ENCODE peak calls at places on chromosomes 4 and X, in nine cellular contexts. P is ovary; S is HCT116; Y is SK-N-SH; X is prostate gland; Q is RWPE2; A is CD4-positive, alpha-beta T cell; N is spleen; B is left ventricle myocardium inferior. K is an unnamed sample.

GRCh38 chrX:40272786-40273185 is 175.0 kb upstream of the BCOR start:
- DNase-seq in A (no peak), Y (no peak), S (no peak), X (no peak), P (no peak), N (peak), B (no peak), Q (no peak), K (no peak)

GRCh38 chrX:102765794-102766193 is 45.3 kb downstream of the GPRASP3 start:
- DNase-seq in Q (no peak), B (no peak), X (no peak), N (no peak), S (no peak), A (no peak), Y (no peak), P (no peak), K (no peak)

GRCh38 chrX:31546130-31546529 is 474.3 kb upstream of the FTHL17 start:
- DNase-seq in A (no peak), Y (no peak), X (no peak), Q (peak), S (no peak), B (no peak), P (no peak), N (no peak), K (no peak)

GRCh38 chrX:15202458-15203177 is 67.3 kb downstream of the ASB9 start:
- DNase-seq in A (no peak), B (no peak), S (no peak), N (no peak), X (no peak), P (no peak), Y (no peak), Q (no peak), K (no peak)

GRCh38 chr4:118746251-118746919 is 61.2 kb downstream of the METTL14 start:
- DNase-seq in P (peak), Q (no peak), S (no peak), A (no peak), B (peak), Y (no peak), X (peak), N (no peak), K (no peak)

GRCh38 chrX:26470946-26471345 is 255.0 kb downstream of the MAGEB5 start:
- DNase-seq in A (no peak), B (no peak), Y (no peak), X (no peak), Q (no peak), P (no peak), N (no peak), S (no peak), K (no peak)

GRCh38 chr4:108166038-108166437 is 2.7 kb downstream of the LEF1 start:
- DNase-seq in S (no peak), N (no peak), Y (no peak), B (no peak), P (no peak), A (peak), Q (no peak), X (no peak), K (no peak)

GRCh38 chr4:19944251-19944650 is 307.5 kb upstream of the SLIT2 start:
- DNase-seq in Q (no peak), N (no peak), P (no peak), B (no peak), A (no peak), S (no peak), Y (no peak), X (no peak), K (no peak)

GRCh38 chrX:119391279-119391678 is 7.9 kb upstream of the SLC25A43 start:
- DNase-seq in P (no peak), S (peak), X (no peak), B (no peak), Q (no peak), A (no peak), Y (peak), N (no peak), K (no peak)

GRCh38 chrX:123626962-123627361 is 105.9 kb downstream of the THOC2 start:
- DNase-seq in N (no peak), Y (no peak), B (no peak), S (no peak), Q (no peak), X (no peak), A (no peak), P (no peak), K (no peak)

GRCh38 chr4:109395694-109396093 is 37.9 kb upstream of the SEC24B start:
- DNase-seq in P (no peak), Y (no peak), B (no peak), S (no peak), N (no peak), A (no peak), Q (no peak), X (no peak), K (no peak)

GRCh38 chr4:123300222-123300621 is 96.4 kb upstream of the SPRY1 start:
- DNase-seq in S (no peak), P (no peak), A (no peak), X (no peak), Q (no peak), Y (no peak), N (no peak), B (no peak), K (no peak)

GRCh38 chr4:10320130-10320529 is 137.1 kb downstream of the ZNF518B start:
- DNase-seq in Q (no peak), S (no peak), A (no peak), B (no peak), P (no peak), Y (no peak), X (no peak), N (no peak), K (no peak)

GRCh38 chr4:110823251-110823650 is 200.4 kb upstream of the PITX2 start:
- DNase-seq in X (no peak), P (no peak), S (no peak), Q (no peak), B (no peak), A (no peak), Y (no peak), N (no peak), K (no peak)

GRCh38 chr4:66357316-66357715 is 687.0 kb upstream of the EPHA5 start:
- DNase-seq in N (no peak), A (no peak), Q (no peak), B (no peak), S (no peak), P (no peak), X (no peak), Y (no peak), K (no peak)

GRCh38 chr4:16875487-16875886 is 23.0 kb downstream of the LDB2 start:
- DNase-seq in Q (no peak), S (no peak), X (no peak), P (no peak), N (no peak), B (no peak), Y (no peak), A (no peak), K (no peak)

GRCh38 chr4:182443070-182443469 is 199.9 kb downstream of the TENM3 start:
- DNase-seq in Q (no peak), B (no peak), S (no peak), X (no peak), N (no peak), A (no peak), P (no peak), Y (no peak), K (no peak)

GRCh38 chrX:41238543-41238942 is 95.4 kb upstream of the DDX3X start:
- DNase-seq in B (no peak), Q (no peak), S (no peak), Y (no peak), A (no peak), P (no peak), N (no peak), X (no peak), K (no peak)

GRCh38 chr4:73603307-73603710 is 16.9 kb downstream of the RASSF6 start:
- DNase-seq in B (no peak), S (no peak), A (no peak), X (no peak), Y (no peak), P (no peak), N (no peak), Q (no peak), K (no peak)

GRCh38 chrX:18828832-18829404 is 121.5 kb downstream of the PPEF1 start:
- DNase-seq in B (no peak), Y (no peak), P (no peak), X (no peak), S (no peak), Q (no peak), A (no peak), N (no peak), K (no peak)

GRCh38 chr4:186020793-186021407 is 48.1 kb upstream of the TLR3 start:
- DNase-seq in B (no peak), N (no peak), Q (no peak), Y (no peak), P (no peak), S (no peak), X (no peak), A (no peak), K (no peak)
- H3K27ac ChIP-seq in B (peak), N (no peak), Q (no peak), Y (peak), P (no peak), S (no peak), X (no peak), A (no peak), K (peak)

GRCh38 chrX:96181571-96181970 is 503.1 kb upstream of the DIAPH2 start:
- DNase-seq in X (no peak), N (no peak), Y (no peak), Q (no peak), A (no peak), P (no peak), S (no peak), B (no peak), K (no peak)
- TF ChIP-seq CTCF in X (no peak), N (no peak), Y (no peak), Q (no peak), A (no peak), P (no peak), S (no peak), B (no peak), K (no peak)

GRCh38 chr4:68948985-68949384 is 2.6 kb downstream of the UGT2A3 start:
- DNase-seq in P (no peak), Y (no peak), B (no peak), A (no peak), N (no peak), S (no peak), Q (no peak), X (no peak), K (no peak)
- H3K27ac ChIP-seq in P (no peak), Y (no peak), B (no peak), A (no peak), N (no peak), S (no peak), Q (no peak), X (no peak), K (no peak)

GRCh38 chr4:128345650-128346049 is 58.0 kb upstream of the PGRMC2 start:
- DNase-seq in N (no peak), Y (no peak), B (no peak), P (no peak), X (no peak), A (no peak), Q (no peak), S (no peak), K (no peak)

GRCh38 chr4:128338634-128339355 is 51.2 kb upstream of the PGRMC2 start:
- DNase-seq in P (no peak), A (no peak), Q (no peak), S (no peak), Y (no peak), N (no peak), B (no peak), X (no peak), K (no peak)

GRCh38 chr4:128342762-128343161 is 55.1 kb upstream of the PGRMC2 start:
- DNase-seq in Y (no peak), N (no peak), S (no peak), B (no peak), P (no peak), X (no peak), Q (no peak), A (no peak), K (no peak)

GRCh38 chr4:128337863-128338262 is 50.2 kb upstream of the PGRMC2 start:
- DNase-seq in Y (no peak), A (no peak), Q (no peak), P (no peak), X (no peak), B (no peak), S (no peak), N (no peak), K (no peak)

DNA sequence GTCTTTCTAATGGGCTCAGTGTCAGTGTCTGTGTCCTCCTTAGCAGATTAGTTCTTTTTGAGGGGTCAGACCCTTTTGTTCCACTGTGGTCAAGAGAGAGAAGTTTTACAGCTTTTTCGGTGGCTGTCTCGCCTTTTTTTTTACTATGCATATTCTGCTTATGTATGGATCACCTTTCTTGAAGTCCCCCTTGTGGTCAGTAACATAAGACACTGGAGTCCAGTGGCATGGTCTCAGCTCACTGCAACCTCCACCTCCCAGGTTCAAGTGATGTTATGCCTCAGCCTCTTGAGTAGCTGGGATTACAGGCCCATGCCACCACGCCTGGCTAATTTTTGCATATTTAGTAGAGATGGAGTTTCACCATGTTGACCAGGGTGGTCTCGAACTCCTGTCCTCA is 54.0 kb upstream of the PGRMC2 start:
- DNase-seq in A (no peak), Y (no peak), N (no peak), P (no peak), S (no peak), B (no peak), X (no peak), Q (no peak), K (no peak)
- TF ChIP-seq CTCF in A (no peak), Y (no peak), N (no peak), P (no peak), S (peak), B (peak), X (no peak), Q (no peak), K (no peak)

K was measured in lung.